ENCODE peak calls at places on chromosomes 3 and 15, in seven cellular contexts. One of them, this sample, is unnamed.
A peak's percentile ranks its signal among the peaks of the same experiment; 100 is the strongest.

GRCh38 chr3:14771593-14772497 is 46.9 kb upstream of the FGD5 start:
- DNase-seq in neural progenitor cell: no peak
- DNase-seq in mammary epithelial cell: no peak
- DNase-seq in lower leg skin: peak; percentile 70
- DNase-seq in omental fat pad: no peak
- DNase-seq in left ventricle myocardium inferior: no peak
- DNase-seq in nephron progenitor cell: no peak
- DNase-seq in this sample: no peak

GRCh38 chr3:188578579-188579363 is 424.8 kb downstream of the LPP start:
- DNase-seq in lower leg skin: peak; percentile 89
- DNase-seq in mammary epithelial cell: peak; percentile 38
- DNase-seq in left ventricle myocardium inferior: peak; percentile 62
- DNase-seq in neural progenitor cell: no peak
- DNase-seq in nephron progenitor cell: no peak
- DNase-seq in omental fat pad: peak; percentile 60
- DNase-seq in this sample: peak; percentile 70

GRCh38 chr3:72015463-72015862 is 230.5 kb upstream of the PROK2 start:
- DNase-seq in left ventricle myocardium inferior: no peak
- DNase-seq in nephron progenitor cell: no peak
- DNase-seq in lower leg skin: no peak
- DNase-seq in omental fat pad: no peak
- DNase-seq in neural progenitor cell: no peak
- DNase-seq in mammary epithelial cell: no peak
- DNase-seq in this sample: no peak

GRCh38 chr3:125440559-125440955 is 65.4 kb upstream of the ZNF148 start:
- DNase-seq in nephron progenitor cell: no peak
- DNase-seq in mammary epithelial cell: peak; percentile 24
- DNase-seq in neural progenitor cell: no peak
- DNase-seq in left ventricle myocardium inferior: no peak
- DNase-seq in omental fat pad: no peak
- DNase-seq in lower leg skin: no peak
- DNase-seq in this sample: no peak

GRCh38 chr3:143263844-143264243 is 144.3 kb downstream of the CHST2 start:
- DNase-seq in nephron progenitor cell: no peak
- DNase-seq in lower leg skin: no peak
- DNase-seq in neural progenitor cell: no peak
- DNase-seq in left ventricle myocardium inferior: no peak
- DNase-seq in mammary epithelial cell: peak; percentile 35
- DNase-seq in omental fat pad: no peak
- DNase-seq in this sample: no peak

GRCh38 chr3:127640031-127640355 is 11.0 kb downstream of the PODXL2 start:
- DNase-seq in neural progenitor cell: no peak
- DNase-seq in lower leg skin: peak; percentile 73
- DNase-seq in nephron progenitor cell: no peak
- DNase-seq in left ventricle myocardium inferior: no peak
- DNase-seq in omental fat pad: no peak
- DNase-seq in mammary epithelial cell: no peak
- DNase-seq in this sample: no peak

GRCh38 chr15:43903864-43904290 is 77.1 kb downstream of the WDR76 start:
- DNase-seq in omental fat pad: peak; percentile 47
- DNase-seq in mammary epithelial cell: peak; percentile 36
- DNase-seq in lower leg skin: no peak
- DNase-seq in left ventricle myocardium inferior: no peak
- DNase-seq in nephron progenitor cell: peak; percentile 78
- DNase-seq in neural progenitor cell: peak; percentile 90
- DNase-seq in this sample: no peak

GRCh38 chr3:159788291-159788690 is 200.3 kb upstream of the IL12A start:
- DNase-seq in nephron progenitor cell: no peak
- DNase-seq in omental fat pad: no peak
- DNase-seq in mammary epithelial cell: no peak
- DNase-seq in lower leg skin: no peak
- DNase-seq in left ventricle myocardium inferior: no peak
- DNase-seq in neural progenitor cell: no peak
- DNase-seq in this sample: no peak

GRCh38 chr3:37981348-37981664 is 9.3 kb upstream of the VILL start:
- DNase-seq in omental fat pad: no peak
- DNase-seq in nephron progenitor cell: no peak
- DNase-seq in lower leg skin: peak; percentile 32
- DNase-seq in left ventricle myocardium inferior: no peak
- DNase-seq in mammary epithelial cell: no peak
- DNase-seq in neural progenitor cell: no peak
- DNase-seq in this sample: no peak

GRCh38 chr3:161221881-161222600 is 930 bp downstream of the NMD3 start:
- DNase-seq in neural progenitor cell: no peak
- DNase-seq in mammary epithelial cell: no peak
- DNase-seq in omental fat pad: no peak
- DNase-seq in left ventricle myocardium inferior: no peak
- DNase-seq in lower leg skin: no peak
- DNase-seq in nephron progenitor cell: peak; percentile 10
- DNase-seq in this sample: peak; percentile 68

GRCh38 chr3:53226841-53227407 is 28.9 kb downstream of the TKT start:
- DNase-seq in nephron progenitor cell: no peak
- DNase-seq in left ventricle myocardium inferior: no peak
- DNase-seq in omental fat pad: no peak
- DNase-seq in neural progenitor cell: no peak
- DNase-seq in mammary epithelial cell: no peak
- DNase-seq in lower leg skin: no peak
- DNase-seq in this sample: no peak

GRCh38 chr15:98513428-98513991 is 134.8 kb upstream of the IGF1R start:
- DNase-seq in nephron progenitor cell: no peak
- DNase-seq in neural progenitor cell: no peak
- DNase-seq in lower leg skin: no peak
- DNase-seq in mammary epithelial cell: no peak
- DNase-seq in left ventricle myocardium inferior: no peak
- DNase-seq in omental fat pad: no peak
- DNase-seq in this sample: no peak

GRCh38 chr3:45119824-45120614 is 26.2 kb downstream of the CDCP1 start:
- DNase-seq in left ventricle myocardium inferior: no peak
- DNase-seq in nephron progenitor cell: no peak
- DNase-seq in omental fat pad: no peak
- DNase-seq in neural progenitor cell: no peak
- DNase-seq in mammary epithelial cell: peak; percentile 82
- DNase-seq in lower leg skin: no peak
- DNase-seq in this sample: no peak

GRCh38 chr3:127628788-127629456 is at the start of gene PODXL2:
- DNase-seq in omental fat pad: no peak
- DNase-seq in left ventricle myocardium inferior: peak; percentile 57
- DNase-seq in nephron progenitor cell: peak; percentile 79
- DNase-seq in neural progenitor cell: peak; percentile 90
- DNase-seq in mammary epithelial cell: peak; percentile 26
- DNase-seq in lower leg skin: no peak
- DNase-seq in this sample: no peak

GRCh38 chr15:98805434-98806274 is 157.3 kb downstream of the IGF1R start:
- DNase-seq in left ventricle myocardium inferior: no peak
- DNase-seq in nephron progenitor cell: no peak
- DNase-seq in neural progenitor cell: no peak
- DNase-seq in omental fat pad: no peak
- DNase-seq in mammary epithelial cell: no peak
- DNase-seq in lower leg skin: no peak
- DNase-seq in this sample: no peak

GRCh38 chr3:149534671-149535394 is 60.3 kb downstream of the TM4SF4 start:
- DNase-seq in lower leg skin: no peak
- DNase-seq in left ventricle myocardium inferior: no peak
- DNase-seq in mammary epithelial cell: peak; percentile 47
- DNase-seq in omental fat pad: no peak
- DNase-seq in nephron progenitor cell: peak; percentile 14
- DNase-seq in neural progenitor cell: no peak
- DNase-seq in this sample: no peak

GRCh38 chr3:127158614-127159221 is 34.2 kb upstream of the PRR23E start:
- DNase-seq in mammary epithelial cell: peak; percentile 2
- DNase-seq in nephron progenitor cell: peak; percentile 89
- DNase-seq in neural progenitor cell: peak; percentile 93
- DNase-seq in lower leg skin: peak; percentile 72
- DNase-seq in omental fat pad: no peak
- DNase-seq in left ventricle myocardium inferior: no peak
- DNase-seq in this sample: no peak

GRCh38 chr15:85756411-85757072 is 38.2 kb downstream of the KLHL25 start:
- DNase-seq in mammary epithelial cell: peak; percentile 45
- DNase-seq in nephron progenitor cell: no peak
- DNase-seq in left ventricle myocardium inferior: peak; percentile 7
- DNase-seq in omental fat pad: peak; percentile 23
- DNase-seq in neural progenitor cell: no peak
- DNase-seq in lower leg skin: peak; percentile 85
- DNase-seq in this sample: peak; percentile 51

GRCh38 chr3:185270262-185270955 is 16.6 kb upstream of the EHHADH start:
- DNase-seq in omental fat pad: no peak
- DNase-seq in neural progenitor cell: peak; percentile 64
- DNase-seq in mammary epithelial cell: peak; percentile 23
- DNase-seq in left ventricle myocardium inferior: no peak
- DNase-seq in nephron progenitor cell: peak; percentile 46
- DNase-seq in lower leg skin: no peak
- DNase-seq in this sample: no peak
- TF ChIP-seq CTCF in omental fat pad: no peak
- TF ChIP-seq CTCF in neural progenitor cell: peak; percentile 69
- TF ChIP-seq CTCF in mammary epithelial cell: peak; percentile 55
- TF ChIP-seq CTCF in left ventricle myocardium inferior: peak; percentile 52
- TF ChIP-seq CTCF in nephron progenitor cell: peak; percentile 61
- TF ChIP-seq CTCF in lower leg skin: no peak
- TF ChIP-seq CTCF in this sample: peak; percentile 39

GRCh38 chr3:28322464-28322863 is 26.1 kb upstream of the ZCWPW2 start:
- DNase-seq in neural progenitor cell: no peak
- DNase-seq in mammary epithelial cell: peak; percentile 47
- DNase-seq in omental fat pad: no peak
- DNase-seq in lower leg skin: no peak
- DNase-seq in nephron progenitor cell: no peak
- DNase-seq in left ventricle myocardium inferior: no peak
- DNase-seq in this sample: no peak

GRCh38 chr3:28316226-28316625 is 32.3 kb upstream of the ZCWPW2 start:
- DNase-seq in lower leg skin: no peak
- DNase-seq in neural progenitor cell: no peak
- DNase-seq in left ventricle myocardium inferior: no peak
- DNase-seq in omental fat pad: no peak
- DNase-seq in mammary epithelial cell: no peak
- DNase-seq in nephron progenitor cell: no peak
- DNase-seq in this sample: no peak

GRCh38 chr3:28315711-28316110 is 32.8 kb upstream of the ZCWPW2 start:
- DNase-seq in neural progenitor cell: no peak
- DNase-seq in lower leg skin: no peak
- DNase-seq in mammary epithelial cell: no peak
- DNase-seq in nephron progenitor cell: no peak
- DNase-seq in left ventricle myocardium inferior: no peak
- DNase-seq in omental fat pad: no peak
- DNase-seq in this sample: no peak

GRCh38 chr3:28320981-28321380 is 27.5 kb upstream of the ZCWPW2 start:
- DNase-seq in nephron progenitor cell: no peak
- DNase-seq in left ventricle myocardium inferior: no peak
- DNase-seq in omental fat pad: no peak
- DNase-seq in neural progenitor cell: no peak
- DNase-seq in mammary epithelial cell: no peak
- DNase-seq in lower leg skin: no peak
- DNase-seq in this sample: no peak

GRCh38 chr3:28317438-28318022 is 31.0 kb upstream of the ZCWPW2 start:
- DNase-seq in left ventricle myocardium inferior: no peak
- DNase-seq in lower leg skin: no peak
- DNase-seq in neural progenitor cell: peak; percentile 59
- DNase-seq in omental fat pad: no peak
- DNase-seq in mammary epithelial cell: peak; percentile 39
- DNase-seq in nephron progenitor cell: peak; percentile 20
- DNase-seq in this sample: no peak
- TF ChIP-seq CTCF in left ventricle myocardium inferior: peak; percentile 62
- TF ChIP-seq CTCF in lower leg skin: no peak
- TF ChIP-seq CTCF in neural progenitor cell: peak; percentile 78
- TF ChIP-seq CTCF in omental fat pad: no peak
- TF ChIP-seq CTCF in mammary epithelial cell: peak; percentile 72
- TF ChIP-seq CTCF in nephron progenitor cell: peak; percentile 61
- TF ChIP-seq CTCF in this sample: peak; percentile 36

GRCh38 chr15:67853454-67853853 is 13.6 kb upstream of the RNU6-1 start:
- DNase-seq in nephron progenitor cell: no peak
- DNase-seq in neural progenitor cell: no peak
- DNase-seq in mammary epithelial cell: no peak
- DNase-seq in left ventricle myocardium inferior: no peak
- DNase-seq in lower leg skin: no peak
- DNase-seq in omental fat pad: no peak
- DNase-seq in this sample: no peak

GRCh38 chr15:67855842-67856241 is 16.0 kb upstream of the RNU6-1 start:
- DNase-seq in left ventricle myocardium inferior: no peak
- DNase-seq in omental fat pad: no peak
- DNase-seq in nephron progenitor cell: no peak
- DNase-seq in neural progenitor cell: no peak
- DNase-seq in lower leg skin: no peak
- DNase-seq in mammary epithelial cell: no peak
- DNase-seq in this sample: no peak

GRCh38 chr15:67854358-67854757 is 14.5 kb upstream of the RNU6-1 start:
- DNase-seq in mammary epithelial cell: no peak
- DNase-seq in omental fat pad: no peak
- DNase-seq in lower leg skin: peak; percentile 20
- DNase-seq in nephron progenitor cell: no peak
- DNase-seq in neural progenitor cell: no peak
- DNase-seq in left ventricle myocardium inferior: no peak
- DNase-seq in this sample: no peak

GRCh38 chr15:67859331-67859946 is 19.6 kb upstream of the RNU6-1 start:
- DNase-seq in left ventricle myocardium inferior: no peak
- DNase-seq in nephron progenitor cell: no peak
- DNase-seq in omental fat pad: no peak
- DNase-seq in neural progenitor cell: no peak
- DNase-seq in lower leg skin: peak; percentile 43
- DNase-seq in mammary epithelial cell: no peak
- DNase-seq in this sample: no peak

GRCh38 chr15:67857220-67857619 is 17.4 kb upstream of the RNU6-1 start:
- DNase-seq in neural progenitor cell: no peak
- DNase-seq in lower leg skin: peak; percentile 45
- DNase-seq in mammary epithelial cell: no peak
- DNase-seq in omental fat pad: no peak
- DNase-seq in nephron progenitor cell: no peak
- DNase-seq in left ventricle myocardium inferior: no peak
- DNase-seq in this sample: no peak
- TF ChIP-seq CTCF in neural progenitor cell: no peak
- TF ChIP-seq CTCF in lower leg skin: no peak
- TF ChIP-seq CTCF in mammary epithelial cell: no peak
- TF ChIP-seq CTCF in omental fat pad: no peak
- TF ChIP-seq CTCF in nephron progenitor cell: no peak
- TF ChIP-seq CTCF in left ventricle myocardium inferior: no peak
- TF ChIP-seq CTCF in this sample: no peak

GRCh38 chr3:128726691-128727031 is 678 bp downstream of the RAB7A start:
- DNase-seq in lower leg skin: peak; percentile 95
- DNase-seq in neural progenitor cell: peak; percentile 48
- DNase-seq in nephron progenitor cell: no peak
- DNase-seq in left ventricle myocardium inferior: peak; percentile 36
- DNase-seq in omental fat pad: peak; percentile 64
- DNase-seq in mammary epithelial cell: peak; percentile 88
- DNase-seq in this sample: peak; percentile 80

GRCh38 chr3:128727485-128727884 is 1.5 kb downstream of the RAB7A start:
- DNase-seq in lower leg skin: no peak
- DNase-seq in neural progenitor cell: no peak
- DNase-seq in omental fat pad: no peak
- DNase-seq in mammary epithelial cell: no peak
- DNase-seq in nephron progenitor cell: no peak
- DNase-seq in left ventricle myocardium inferior: no peak
- DNase-seq in this sample: no peak

GRCh38 chr3:128725547-128725931 is 444 bp upstream of the RAB7A start:
- DNase-seq in lower leg skin: no peak
- DNase-seq in omental fat pad: no peak
- DNase-seq in left ventricle myocardium inferior: no peak
- DNase-seq in neural progenitor cell: no peak
- DNase-seq in mammary epithelial cell: no peak
- DNase-seq in nephron progenitor cell: no peak
- DNase-seq in this sample: no peak

GRCh38 chr3:128727059-128727458 is 1.1 kb downstream of the RAB7A start:
- DNase-seq in left ventricle myocardium inferior: no peak
- DNase-seq in omental fat pad: no peak
- DNase-seq in neural progenitor cell: no peak
- DNase-seq in lower leg skin: no peak
- DNase-seq in nephron progenitor cell: no peak
- DNase-seq in mammary epithelial cell: no peak
- DNase-seq in this sample: no peak

GRCh38 chr3:128725932-128726690 is at the start of gene RAB7A:
- DNase-seq in lower leg skin: peak; percentile 100
- DNase-seq in nephron progenitor cell: peak; percentile 94
- DNase-seq in omental fat pad: peak; percentile 93
- DNase-seq in left ventricle myocardium inferior: peak; percentile 98
- DNase-seq in mammary epithelial cell: peak; percentile 97
- DNase-seq in neural progenitor cell: peak; percentile 97
- DNase-seq in this sample: peak; percentile 99
- TF ChIP-seq CTCF in lower leg skin: no peak
- TF ChIP-seq CTCF in nephron progenitor cell: no peak
- TF ChIP-seq CTCF in omental fat pad: no peak
- TF ChIP-seq CTCF in left ventricle myocardium inferior: no peak
- TF ChIP-seq CTCF in mammary epithelial cell: no peak
- TF ChIP-seq CTCF in neural progenitor cell: no peak
- TF ChIP-seq CTCF in this sample: no peak